ENCODE peak calls at places on chromosomes 5 and 9, in eight cellular contexts. L, U, H, N, T, M, I and F are unnamed samples. For H3K27me3, the result is how much of the 10 kb centered on the place peaks cover.

GRCh38 chr9:113372059-113372458 is 4.7 kb downstream of the HDHD3 start:
- DNase-seq in L (no peak), U (no peak), H (no peak), N (no peak), T (no peak), M (no peak), I (no peak), F (no peak)

GRCh38 chr9:5578018-5578697 is 50.7 kb upstream of the RIC1 start:
- DNase-seq in L (no peak), U (no peak), H (no peak), N (no peak), T (no peak), M (no peak), I (no peak), F (no peak)

GRCh38 chr5:96195053-96195452 is 233.4 kb upstream of the ELL2 start:
- DNase-seq in L (no peak), U (no peak), H (no peak), N (no peak), T (no peak), M (no peak), I (no peak), F (no peak)

GRCh38 chr5:180844858-180845257 is 16.2 kb downstream of the ZFP62 start:
- DNase-seq in L (no peak), U (no peak), H (no peak), N (no peak), T (no peak), M (no peak), I (no peak), F (no peak)

GRCh38 chr9:27033815-27034403 is 28.4 kb upstream of the LRRC19 start:
- DNase-seq in L (peak), U (no peak), H (no peak), N (peak), T (peak), M (no peak), I (peak), F (peak)

GRCh38 chr5:88190106-88190834 is 78.4 kb downstream of the TMEM161B start:
- DNase-seq in L (no peak), U (no peak), H (no peak), N (no peak), T (no peak), M (no peak), I (no peak), F (no peak)

GRCh38 chr9:28758346-28758745 is 1185.1 kb upstream of the C9orf72 start:
- DNase-seq in L (no peak), U (no peak), H (no peak), N (no peak), T (no peak), M (no peak), I (no peak), F (no peak)

GRCh38 chr9:113579270-113580040 is 115.9 kb downstream of the RGS3 start:
- DNase-seq in L (no peak), U (no peak), H (peak), N (peak), T (no peak), M (peak), I (no peak), F (no peak)

GRCh38 chr9:18632624-18633407 is 158.9 kb downstream of the ADAMTSL1 start:
- DNase-seq in L (peak), U (peak), H (no peak), N (no peak), T (peak), M (no peak), I (no peak), F (no peak)

DNA sequence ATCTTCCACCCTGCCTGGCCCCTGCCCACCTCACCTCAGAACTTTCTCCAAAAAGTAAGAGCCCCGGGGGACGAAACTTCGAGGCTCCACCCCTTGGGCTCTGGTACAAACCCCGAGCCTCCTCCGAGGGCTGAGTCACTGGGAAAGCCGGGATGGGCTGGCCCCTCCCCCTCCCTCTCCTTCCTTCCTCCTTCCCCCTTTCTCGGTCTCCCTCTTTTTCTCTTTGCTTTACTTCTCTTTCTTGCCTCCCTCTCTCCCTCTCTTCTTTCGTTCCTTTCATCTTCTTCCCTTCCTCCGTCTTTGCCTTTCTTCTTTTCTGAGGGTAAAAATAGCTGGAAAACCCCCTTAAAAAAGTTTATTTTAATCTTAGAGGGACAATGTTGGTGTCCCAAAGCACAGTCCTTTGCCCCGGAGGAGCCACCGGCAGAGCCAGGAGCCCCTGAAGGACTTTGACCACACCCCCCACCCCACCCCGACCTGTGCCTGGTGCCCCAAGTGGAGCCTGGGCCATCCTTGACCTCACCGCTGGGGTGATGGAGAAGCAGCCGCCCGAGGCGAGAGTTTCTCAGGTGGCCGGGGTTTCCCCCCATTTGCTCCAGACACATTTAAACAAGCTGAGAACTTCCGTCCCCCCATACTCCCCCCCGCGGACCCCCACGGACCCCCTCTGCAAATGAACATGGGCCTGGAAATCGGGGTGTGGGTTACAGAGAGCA is 5.7 kb upstream of the NOTCH1 start:
- DNase-seq in L (no peak), U (no peak), H (peak), N (peak), T (peak), M (no peak), I (no peak), F (peak)
- H3K27me3 ChIP-seq in L (under half), U (under half), H (under half), N (under half), T (under half), M (under half), I (under half), F (under half)

DNA sequence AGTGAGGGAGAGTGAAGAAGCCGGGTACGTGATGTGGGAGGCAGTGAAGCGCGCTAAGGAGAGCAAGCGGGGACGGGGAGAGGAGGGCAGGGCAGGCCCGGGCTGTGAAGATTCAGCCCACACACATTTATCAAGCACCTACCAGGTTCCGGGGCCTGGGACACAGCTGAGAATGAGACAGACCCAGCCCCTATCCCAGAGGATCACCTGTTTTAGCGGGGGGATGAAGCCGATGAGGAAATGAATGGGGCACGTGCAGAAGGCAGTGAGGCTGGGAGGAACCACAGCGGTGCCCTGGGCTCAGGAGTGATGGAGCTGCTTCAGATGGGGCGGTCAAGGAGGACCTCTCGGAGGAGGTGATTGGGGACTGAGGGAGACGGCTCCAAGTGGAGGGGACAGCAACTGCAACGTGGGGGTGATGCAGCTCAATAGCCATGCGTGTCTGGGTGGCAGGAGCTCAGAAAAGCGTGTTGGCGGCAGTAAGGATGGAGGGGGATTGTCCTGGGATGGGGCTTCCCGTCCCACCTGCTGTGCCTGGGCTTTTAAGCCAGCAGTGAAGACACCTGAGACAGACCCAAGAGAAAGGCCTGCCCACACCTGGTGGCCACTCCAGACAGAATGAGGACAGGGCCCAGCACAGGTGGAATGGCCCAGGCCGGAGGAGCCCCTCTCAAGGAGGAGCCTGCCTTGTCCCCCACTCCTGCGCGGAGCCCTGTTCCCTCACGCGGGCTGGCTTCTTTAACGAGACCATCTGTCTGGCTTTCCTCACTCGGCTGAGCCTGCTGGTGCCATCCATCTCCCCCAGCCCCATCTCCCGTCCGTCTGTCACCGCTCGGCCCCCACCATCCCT is 77.4 kb upstream of the UNC5A start:
- DNase-seq in L (no peak), U (no peak), H (peak), N (peak), T (no peak), M (no peak), I (no peak), F (no peak)
- H3K27me3 ChIP-seq in L (under half), U (under half), H (under half), N (under half), T (under half), M (under half), I (under half), F (under half)

GRCh38 chr9:135939351-135940265 is 21.6 kb downstream of the UBAC1 start:
- DNase-seq in L (no peak), U (no peak), H (peak), N (no peak), T (no peak), M (peak), I (no peak), F (no peak)
- H3K27me3 ChIP-seq in L (under half), U (under half), H (under half), N (under half), T (under half), M (under half), I (under half), F (under half)

GRCh38 chr5:169422087-169422486 is 121.1 kb upstream of the SLIT3 start:
- DNase-seq in L (no peak), U (no peak), H (no peak), N (no peak), T (no peak), M (no peak), I (no peak), F (no peak)

GRCh38 chr5:169424279-169424955 is 123.5 kb upstream of the SLIT3 start:
- DNase-seq in L (no peak), U (no peak), H (no peak), N (no peak), T (no peak), M (no peak), I (no peak), F (no peak)

GRCh38 chr5:169424956-169425318 is 124.0 kb upstream of the SLIT3 start:
- DNase-seq in L (no peak), U (no peak), H (no peak), N (no peak), T (no peak), M (no peak), I (no peak), F (no peak)

GRCh38 chr5:169421677-169422076 is 120.7 kb upstream of the SLIT3 start:
- DNase-seq in L (no peak), U (no peak), H (no peak), N (no peak), T (no peak), M (no peak), I (no peak), F (no peak)

GRCh38 chr5:169423580-169424278 is 122.8 kb upstream of the SLIT3 start:
- DNase-seq in L (no peak), U (no peak), H (no peak), N (no peak), T (no peak), M (no peak), I (no peak), F (no peak)
- H3K27me3 ChIP-seq in L (under half), U (under half), H (under half), N (under half), T (under half), M (under half), I (under half), F (under half)

GRCh38 chr5:136208946-136209345 is 16.0 kb upstream of the SMIM32 start:
- DNase-seq in L (no peak), U (no peak), H (no peak), N (no peak), T (no peak), M (no peak), I (no peak), F (no peak)

GRCh38 chr5:136211282-136211681 is 18.3 kb upstream of the SMIM32 start:
- DNase-seq in L (no peak), U (no peak), H (no peak), N (no peak), T (no peak), M (no peak), I (no peak), F (no peak)

GRCh38 chr5:136210259-136210658 is 17.3 kb upstream of the SMIM32 start:
- DNase-seq in L (no peak), U (no peak), H (no peak), N (no peak), T (no peak), M (no peak), I (no peak), F (no peak)

GRCh38 chr5:136207631-136208030 is 14.7 kb upstream of the SMIM32 start:
- DNase-seq in L (no peak), U (no peak), H (no peak), N (no peak), T (no peak), M (no peak), I (no peak), F (no peak)

DNA sequence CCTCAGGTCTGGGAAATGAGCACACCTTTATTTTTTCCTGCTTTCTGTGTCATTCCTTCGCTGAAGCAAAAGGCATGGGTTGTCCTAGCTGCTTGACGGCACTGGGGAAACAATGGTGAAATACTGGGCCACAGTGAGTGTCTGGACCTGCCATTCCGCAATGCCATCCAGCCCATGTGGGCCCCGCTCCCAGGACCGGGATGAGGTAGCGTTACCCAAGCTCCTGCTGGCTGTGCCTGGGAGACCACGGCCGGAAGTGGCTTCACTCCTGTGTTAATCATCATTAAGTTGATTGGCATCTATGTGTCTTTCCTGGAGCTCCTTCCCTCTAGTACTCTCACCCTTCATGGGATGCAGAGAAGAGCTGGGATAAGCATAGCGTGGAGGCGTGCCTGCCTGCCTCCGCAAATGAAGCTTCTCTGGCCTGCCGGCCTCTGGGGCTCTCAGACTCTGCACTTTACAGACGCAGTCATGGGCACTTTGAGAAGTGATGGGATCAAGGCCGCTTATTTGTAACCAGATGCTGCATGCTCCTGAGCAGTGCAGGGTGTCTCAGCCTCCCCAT is 16.5 kb upstream of the SMIM32 start:
- DNase-seq in L (no peak), U (no peak), H (no peak), N (no peak), T (no peak), M (no peak), I (no peak), F (no peak)
- H3K27me3 ChIP-seq in L (under half), U (under half), H (under half), N (under half), T (under half), M (under half), I (under half), F (under half)

DNA sequence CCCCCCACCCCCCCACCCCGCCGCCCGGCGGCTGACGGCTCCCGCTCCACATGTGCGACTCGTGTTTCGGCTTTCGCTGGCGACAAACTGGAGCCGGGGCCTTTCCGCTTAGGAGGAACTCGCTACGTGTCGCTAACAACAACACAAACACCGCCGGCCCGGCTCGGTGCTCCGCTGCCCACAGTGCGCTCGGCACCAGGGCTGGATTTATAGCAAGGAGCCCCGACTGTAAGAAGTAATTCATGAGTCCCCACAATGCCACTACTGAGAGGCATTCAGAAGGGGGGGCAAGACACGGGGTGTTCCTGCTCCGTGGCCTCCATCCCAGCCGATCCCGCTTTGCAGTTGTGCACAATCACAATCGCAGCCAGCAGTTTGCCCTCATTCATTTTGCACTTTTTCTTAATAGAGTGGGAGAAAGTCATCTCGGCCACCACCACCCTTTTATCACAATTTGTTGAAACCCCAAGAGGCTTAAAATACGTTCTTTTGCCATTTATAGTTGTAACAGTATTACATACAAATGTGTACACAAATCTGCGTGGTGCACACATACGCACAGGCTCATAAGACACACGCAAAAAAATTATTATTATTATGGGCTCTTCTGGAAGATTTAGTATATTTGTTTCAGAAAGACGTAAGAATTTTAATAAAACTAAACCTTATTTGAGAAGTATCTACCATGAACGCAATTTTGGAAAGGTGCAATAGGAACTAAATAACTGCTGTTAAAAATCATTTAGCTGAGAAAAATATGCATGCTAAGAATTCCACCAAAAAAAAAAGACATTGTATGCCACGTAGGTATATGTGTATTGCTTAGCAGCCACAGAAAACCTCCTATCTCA is 48.1 kb downstream of the EBF1 start:
- DNase-seq in L (no peak), U (no peak), H (peak), N (peak), T (peak), M (peak), I (no peak), F (peak)
- H3K27me3 ChIP-seq in L (under half), U (under half), H (under half), N (half or more), T (under half), M (under half), I (under half), F (under half)

GRCh38 chr9:107486674-107487520 is 2.7 kb downstream of the KLF4 start:
- DNase-seq in L (no peak), U (no peak), H (peak), N (no peak), T (peak), M (no peak), I (no peak), F (no peak)

GRCh38 chr9:107489144-107489673 is 360 bp downstream of the KLF4 start:
- DNase-seq in L (no peak), U (no peak), H (no peak), N (peak), T (no peak), M (peak), I (no peak), F (no peak)

GRCh38 chr9:107488400-107489143 is 997 bp downstream of the KLF4 start:
- DNase-seq in L (peak), U (no peak), H (peak), N (peak), T (peak), M (peak), I (no peak), F (peak)

GRCh38 chr9:107489687-107490605 is at the start of gene KLF4:
- DNase-seq in L (peak), U (peak), H (peak), N (peak), T (peak), M (peak), I (no peak), F (peak)

GRCh38 chr9:107487521-107488399 is 1.8 kb downstream of the KLF4 start:
- DNase-seq in L (no peak), U (no peak), H (peak), N (peak), T (peak), M (peak), I (no peak), F (no peak)
- H3K27me3 ChIP-seq in L (under half), U (under half), H (under half), N (half or more), T (under half), M (under half), I (under half), F (under half)

GRCh38 chr5:121863753-121864152 is 12.1 kb downstream of the FTMT start:
- DNase-seq in L (no peak), U (no peak), H (no peak), N (no peak), T (no peak), M (no peak), I (no peak), F (no peak)
- H3K27me3 ChIP-seq in L (under half), U (under half), H (under half), N (under half), T (under half), M (under half), I (under half), F (under half)

DNA sequence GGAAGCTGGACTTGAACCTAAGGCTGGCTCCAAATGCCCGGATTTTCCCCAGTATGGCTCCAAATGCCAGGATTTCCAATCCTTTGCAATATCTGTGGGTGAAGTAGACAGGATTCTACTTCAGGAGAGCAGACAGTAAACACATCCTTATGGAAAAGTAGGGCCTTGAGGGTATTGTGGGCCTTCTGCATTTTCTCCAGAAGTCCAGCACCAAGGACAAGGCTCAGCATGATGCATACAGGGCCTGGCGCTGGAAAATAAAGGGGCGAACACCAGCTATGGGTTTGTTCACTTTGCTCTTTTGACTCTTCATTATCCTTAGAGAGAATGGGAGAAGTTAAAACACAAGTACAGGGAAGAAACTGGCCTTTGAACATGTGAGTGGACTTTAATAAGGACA is 347.5 kb downstream of the SEMA5A start:
- DNase-seq in L (no peak), U (no peak), H (no peak), N (no peak), T (no peak), M (no peak), I (no peak), F (no peak)
- H3K27me3 ChIP-seq in L (under half), U (under half), H (under half), N (under half), T (under half), M (under half), I (under half), F (under half)

GRCh38 chr5:146944764-146945710 is 66.5 kb upstream of the PPP2R2B start:
- DNase-seq in L (no peak), U (no peak), H (no peak), N (no peak), T (no peak), M (no peak), I (no peak), F (no peak)
- H3K27me3 ChIP-seq in L (under half), U (under half), H (under half), N (under half), T (under half), M (under half), I (under half), F (under half)